ENCODE peak calls at places on chromosomes 12 and 14, in seven cellular contexts. D, T, S, Q, E, Z and X are unnamed samples.

GRCh38 chr12:100279159-100279558 is 12.2 kb downstream of the SCYL2 start:
- ATAC-seq in Q (no peak), E (no peak), S (no peak), T (no peak), D (no peak), Z (no peak), X (no peak)

GRCh38 chr12:28217805-28218204 is 27.5 kb downstream of the CCDC91 start:
- ATAC-seq in E (no peak), S (no peak), T (no peak), D (no peak), Q (peak; percentile 12), Z (no peak), X (no peak)

GRCh38 chr12:53058674-53059433 is 9.0 kb downstream of the TNS2 start:
- ATAC-seq in E (no peak), Z (no peak), S (no peak), D (no peak), Q (no peak), T (no peak), X (no peak)

GRCh38 chr14:29892327-29892726 is 35.3 kb downstream of the PRKD1 start:
- ATAC-seq in T (no peak), E (no peak), D (no peak), Z (no peak), Q (no peak), S (no peak), X (no peak)

GRCh38 chr12:3315201-3315661 is 175.8 kb upstream of the PRMT8 start:
- ATAC-seq in Q (no peak), S (peak; percentile 57), D (no peak), Z (peak; percentile 87), T (peak; percentile 76), E (no peak), X (no peak)

GRCh38 chr14:50063876-50064420 is 52.4 kb downstream of the VCPKMT start:
- ATAC-seq in Z (no peak), T (no peak), D (no peak), E (no peak), S (no peak), Q (no peak), X (no peak)

GRCh38 chr12:54968181-54968730 is 16.3 kb downstream of the TESPA1 start:
- ATAC-seq in S (no peak), E (no peak), T (no peak), Z (no peak), D (peak; percentile 37), Q (no peak), X (no peak)

GRCh38 chr14:101560534-101561113 is 671 bp upstream of the DIO3 start:
- ATAC-seq in Q (no peak), E (no peak), S (no peak), Z (no peak), D (no peak), T (no peak), X (no peak)

GRCh38 chr12:113070117-113070906 is 13.8 kb downstream of the DTX1 start:
- ATAC-seq in Z (peak; percentile 38), E (peak; percentile 84), T (no peak), D (peak; percentile 87), S (no peak), Q (peak; percentile 90), X (no peak)

GRCh38 chr14:53900499-53900898 is 56.1 kb downstream of the BMP4 start:
- ATAC-seq in Q (no peak), E (no peak), S (peak; percentile 70), Z (peak; percentile 95), D (no peak), T (peak; percentile 76), X (no peak)

GRCh38 chr14:84814391-84814790 is 715.6 kb upstream of the FLRT2 start:
- ATAC-seq in T (no peak), Q (no peak), E (no peak), D (no peak), Z (no peak), S (no peak), X (no peak)

GRCh38 chr14:54102051-54102456 is 145.4 kb upstream of the BMP4 start:
- ATAC-seq in Q (no peak), D (no peak), T (no peak), Z (no peak), E (no peak), S (no peak), X (no peak)

GRCh38 chr12:62375603-62376002 is 91.0 kb upstream of the MON2 start:
- ATAC-seq in S (no peak), Z (no peak), D (no peak), E (no peak), Q (no peak), T (no peak), X (no peak)

GRCh38 chr14:90774316-90774715 is 41.9 kb downstream of the TTC7B start:
- ATAC-seq in T (no peak), Z (no peak), Q (no peak), S (no peak), E (no peak), D (no peak), X (no peak)

GRCh38 chr12:63319936-63320633 is 169.1 kb upstream of the AVPR1A start:
- ATAC-seq in Q (no peak), T (no peak), S (no peak), D (no peak), Z (no peak), E (no peak), X (no peak)

GRCh38 chr12:98574110-98574509 is 19.4 kb upstream of the SLC25A3 start:
- ATAC-seq in Z (peak; percentile 67), E (no peak), S (peak; percentile 56), T (no peak), Q (no peak), D (no peak), X (no peak)

GRCh38 chr12:112175361-112176155 is 50.2 kb downstream of the TRAFD1 start:
- ATAC-seq in Z (no peak), S (no peak), Q (no peak), T (no peak), D (no peak), E (no peak), X (no peak)

GRCh38 chr12:89873745-89874144 is 165.1 kb upstream of the ATP2B1 start:
- ATAC-seq in S (peak; percentile 17), Z (peak; percentile 41), E (no peak), Q (no peak), D (no peak), T (no peak), X (no peak)

GRCh38 chr12:84912191-84913142 is at the start of gene SLC6A15:
- ATAC-seq in T (no peak), Q (no peak), E (peak; percentile 57), D (no peak), Z (peak; percentile 49), S (no peak), X (peak; percentile 87)